ENCODE peak calls at places on chromosomes 7 and 10, in four cellular contexts. A, B, D and X are unnamed samples.

GRCh38 chr10:123573236-123574147 is 92.7 kb upstream of the GPR26 start:
- DNase-seq in D (no peak), B (peak), A (peak), X (peak)

GRCh38 chr7:101108961-101109360 is 17.9 kb upstream of the SERPINE1 start:
- DNase-seq in B (no peak), D (no peak), A (no peak), X (no peak)

GRCh38 chr7:84948632-84949031 is 238.2 kb downstream of the SEMA3D start:
- DNase-seq in B (no peak), A (no peak), D (no peak), X (no peak)

GRCh38 chr10:11095374-11095785 is 77.7 kb downstream of the CELF2 start:
- DNase-seq in A (no peak), D (no peak), B (no peak), X (no peak)

GRCh38 chr7:142463401-142463850 is 205.6 kb upstream of the PRSS58 start:
- DNase-seq in D (no peak), B (no peak), A (no peak), X (no peak)

GRCh38 chr7:96287168-96287567 is 34.7 kb downstream of the SLC25A13 start:
- DNase-seq in B (no peak), D (no peak), A (no peak), X (no peak)

GRCh38 chr10:24382045-24382444 is 173.1 kb downstream of the KIAA1217 start:
- DNase-seq in B (no peak), A (no peak), D (no peak), X (no peak)

GRCh38 chr10:133567609-133568286 is 2.4 kb upstream of the SYCE1 start:
- DNase-seq in D (no peak), B (no peak), A (no peak), X (no peak)

GRCh38 chr7:147245274-147245673 is 1128.7 kb downstream of the CNTNAP2 start:
- DNase-seq in B (peak), D (no peak), A (peak), X (peak)
- TF ChIP-seq FOXM1 in B (no peak), D (no peak), A (no peak), X (no peak)

DNA sequence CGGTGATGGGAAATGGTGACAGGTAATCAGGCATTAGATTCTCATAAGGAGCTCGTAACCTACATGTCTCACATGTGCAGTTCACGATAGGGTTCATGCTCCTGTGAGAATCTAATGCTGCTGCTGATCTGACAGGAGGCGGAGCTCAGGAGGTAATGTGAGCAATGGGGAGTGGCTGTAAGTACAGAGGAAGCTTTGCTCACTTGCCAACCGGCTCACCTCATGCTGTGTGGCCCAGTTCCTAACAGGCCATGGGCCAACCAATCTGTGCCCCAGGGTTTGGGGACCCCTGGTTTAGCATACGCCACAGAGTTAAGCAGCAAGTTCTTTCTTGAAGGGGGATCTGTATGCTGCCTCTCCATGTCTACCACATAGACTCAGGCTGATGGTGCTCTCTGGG is 133.1 kb downstream of the IQUB start:
- DNase-seq in B (no peak), A (no peak), D (no peak), X (no peak)
- TF ChIP-seq FOXK2 in B (no peak), A (no peak), D (no peak), X (no peak)

DNA sequence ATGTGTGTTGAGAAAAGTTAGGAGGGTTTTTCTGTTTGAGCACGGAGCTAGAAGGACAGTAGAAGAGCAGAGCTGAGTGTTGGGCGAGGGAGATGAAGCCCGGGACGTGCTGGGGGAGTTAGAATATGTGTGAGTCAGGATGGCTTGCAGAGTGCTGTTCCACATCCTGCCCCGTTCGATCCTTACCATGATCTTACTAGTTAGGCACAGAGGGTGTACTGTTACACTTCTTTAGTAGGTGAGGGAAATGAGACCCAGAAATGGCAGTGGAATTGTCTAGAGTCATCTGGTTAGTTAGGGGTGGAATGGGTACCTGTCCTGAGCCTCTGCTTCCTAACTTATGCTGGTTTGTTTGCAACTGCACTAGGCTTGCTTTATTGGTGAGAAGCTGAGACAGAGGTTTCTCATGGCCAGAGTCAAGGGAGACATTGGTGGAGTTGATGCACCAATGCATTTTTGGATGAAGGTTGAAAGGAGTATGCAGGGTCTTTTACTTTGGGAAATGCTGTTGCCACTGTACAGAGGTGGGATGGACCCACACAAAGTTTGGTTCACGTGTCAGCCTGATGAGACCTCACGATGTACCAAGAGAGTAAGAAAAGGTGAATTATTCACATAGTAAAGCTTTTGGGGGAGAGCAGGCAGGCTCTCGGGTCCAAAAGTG is 42.4 kb downstream of the CCNY start:
- DNase-seq in A (no peak), B (peak), D (no peak), X (no peak)
- TF ChIP-seq FOXM1 in A (no peak), B (no peak), D (no peak), X (no peak)

DNA sequence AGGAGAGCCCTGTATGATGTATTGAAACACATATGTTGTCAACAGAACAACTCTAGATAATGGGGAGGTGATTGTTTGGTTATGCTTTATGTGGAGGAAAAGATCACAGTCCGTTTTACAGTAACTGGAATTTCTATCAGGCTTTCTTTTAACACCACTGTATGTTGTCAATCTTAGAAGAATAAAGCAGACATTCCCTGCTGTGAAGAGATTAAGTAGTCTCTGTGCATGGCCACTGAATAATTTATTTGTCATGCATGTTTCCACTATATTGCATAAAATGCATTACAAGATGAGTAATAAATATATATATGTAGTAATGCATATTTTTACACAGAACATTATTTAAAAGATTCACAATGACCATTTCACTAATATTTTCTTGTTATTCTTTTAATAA is 440.0 kb downstream of the ANKRD7 start:
- DNase-seq in D (no peak), B (no peak), A (no peak), X (no peak)
- TF ChIP-seq FOXK2 in D (no peak), B (no peak), A (no peak), X (no peak)